ENCODE peak calls at places on chromosomes 3 and 15, in nine cellular contexts. O is HCEC 1CT; H is WTC11; G is tibial artery; N is right lobe of liver; R is midbrain; B is omental fat pad; U is stimulated activated naive B cell treated with anti-CD40 and anti-IgM and Interleukin-4, amounts not matched to agents 10 μg/mL and 1 μg/mL and 100 μg/mL, for 72 hours; K is HFFc6. P is an unnamed sample.

GRCh38 chr3:123724306-123724705 is 139.5 kb upstream of the HACD2 start:
- DNase-seq in O (peak; percentile 30), H (peak; percentile 36), G (no peak), N (no peak), R (no peak), B (no peak), U (no peak), K (peak; percentile 34), P (no peak)

GRCh38 chr3:82382831-82383230 is 621.4 kb upstream of the GBE1 start:
- DNase-seq in O (no peak), H (no peak), G (no peak), N (no peak), R (no peak), B (no peak), U (no peak), K (no peak), P (no peak)

GRCh38 chr3:101677436-101678286 is 729 bp upstream of the ZBTB11 start:
- DNase-seq in O (no peak), H (peak; percentile 25), G (no peak), N (peak; percentile 33), R (no peak), B (no peak), U (no peak), K (no peak), P (no peak)

GRCh38 chr3:189080745-189081144 is 91.0 kb upstream of the TPRG1 start:
- DNase-seq in O (no peak), H (no peak), G (no peak), N (no peak), R (no peak), B (no peak), U (no peak), K (no peak), P (no peak)

GRCh38 chr15:90184119-90184785 is 16.9 kb upstream of the SEMA4B start:
- DNase-seq in O (peak; percentile 65), H (no peak), G (peak; percentile 89), N (peak; percentile 85), R (peak; percentile 58), B (peak; percentile 54), U (peak; percentile 27), K (peak; percentile 8), P (peak; percentile 76)

GRCh38 chr15:71114887-71115566 is at the start of gene THSD4:
- DNase-seq in O (peak; percentile 72), H (peak; percentile 91), G (peak; percentile 52), N (peak; percentile 75), R (no peak), B (no peak), U (peak; percentile 42), K (peak; percentile 61), P (no peak)

GRCh38 chr15:90865702-90866101 is 2.7 kb upstream of the FURIN start:
- DNase-seq in O (no peak), H (no peak), G (no peak), N (no peak), R (no peak), B (no peak), U (no peak), K (no peak), P (no peak)

GRCh38 chr3:36981006-36981405 is 11.9 kb downstream of the EPM2AIP1 start:
- DNase-seq in O (no peak), H (no peak), G (no peak), N (no peak), R (no peak), B (no peak), U (no peak), K (no peak), P (no peak)

GRCh38 chr3:64345351-64345750 is 120.1 kb upstream of the PRICKLE2 start:
- DNase-seq in O (peak; percentile 58), H (no peak), G (no peak), N (no peak), R (no peak), B (no peak), U (no peak), K (peak; percentile 81), P (no peak)

GRCh38 chr3:44584646-44585501 is at the start of gene ZNF660:
- DNase-seq in O (peak; percentile 45), H (peak; percentile 87), G (peak; percentile 52), N (peak; percentile 29), R (peak; percentile 84), B (no peak), U (peak; percentile 48), K (peak; percentile 0), P (no peak)

GRCh38 chr3:42891042-42891441 is 14.9 kb upstream of the ZNF662 start:
- DNase-seq in O (no peak), H (no peak), G (no peak), N (no peak), R (no peak), B (no peak), U (no peak), K (no peak), P (no peak)

GRCh38 chr15:42140383-42141070 is 15.9 kb downstream of the PLA2G4F start:
- DNase-seq in O (no peak), H (no peak), G (no peak), N (no peak), R (no peak), B (no peak), U (no peak), K (no peak), P (no peak)

P was measured in GM12878.